ENCODE peak calls at places on chromosomes 12 and 14, in eight cellular contexts. S, J, A, W, T, G, U and X are unnamed samples. For H3K9me3, the result is how much of the 10 kb centered on the place peaks cover.

GRCh38 chr12:11860026-11860425 is 210.6 kb downstream of the ETV6 start:
- DNase-seq in S (no peak), J (no peak), A (no peak), W (no peak), T (no peak), G (no peak), U (no peak), X (no peak)

GRCh38 chr12:47876404-47876960 is 28.3 kb downstream of the VDR start:
- DNase-seq in S (peak), J (no peak), A (no peak), W (no peak), T (no peak), G (no peak), U (no peak), X (no peak)

GRCh38 chr12:107415066-107415465 is 270.5 kb upstream of the PWP1 start:
- DNase-seq in S (no peak), J (no peak), A (no peak), W (no peak), T (no peak), G (no peak), U (no peak), X (no peak)

GRCh38 chr12:120467439-120467838 is 2.1 kb downstream of the SRSF9 start:
- DNase-seq in S (no peak), J (no peak), A (no peak), W (no peak), T (no peak), G (no peak), U (no peak), X (no peak)

GRCh38 chr12:3683670-3684069 is 69.2 kb downstream of the CRACR2A start:
- DNase-seq in S (no peak), J (no peak), A (no peak), W (no peak), T (no peak), G (peak), U (no peak), X (no peak)

GRCh38 chr12:26434299-26434915 is 239.0 kb downstream of the SSPN start:
- DNase-seq in S (no peak), J (peak), A (peak), W (peak), T (no peak), G (peak), U (no peak), X (peak)

GRCh38 chr14:74360163-74360562 is 11.9 kb downstream of the VRTN start:
- DNase-seq in S (no peak), J (no peak), A (no peak), W (no peak), T (no peak), G (no peak), U (no peak), X (no peak)

GRCh38 chr14:102906616-102907302 is 15.7 kb upstream of the AMN start:
- DNase-seq in S (no peak), J (peak), A (no peak), W (no peak), T (no peak), G (no peak), U (no peak), X (no peak)

GRCh38 chr14:72291908-72292688 is 359.9 kb downstream of the RGS6 start:
- DNase-seq in S (no peak), J (peak), A (peak), W (no peak), T (no peak), G (peak), U (no peak), X (peak)

GRCh38 chr12:124098887-124099286 is 125.9 kb downstream of the ZNF664 start:
- DNase-seq in S (no peak), J (no peak), A (no peak), W (no peak), T (no peak), G (no peak), U (no peak), X (no peak)

GRCh38 chr14:68519788-68520187 is 273.1 kb downstream of the ZFP36L1 start:
- DNase-seq in S (no peak), J (no peak), A (no peak), W (no peak), T (no peak), G (no peak), U (no peak), X (no peak)

GRCh38 chr14:99687284-99688209 is 3.4 kb downstream of the CYP46A1 start:
- DNase-seq in S (peak), J (no peak), A (peak), W (no peak), T (no peak), G (peak), U (peak), X (no peak)

GRCh38 chr12:11879306-11879705 is 191.4 kb upstream of the BCL2L14 start:
- DNase-seq in S (no peak), J (no peak), A (no peak), W (no peak), T (no peak), G (no peak), U (no peak), X (no peak)

GRCh38 chr14:94392510-94392935 is 4.1 kb upstream of the SERPINA1 start:
- DNase-seq in S (no peak), J (no peak), A (no peak), W (no peak), T (no peak), G (no peak), U (peak), X (no peak)

GRCh38 chr12:56631790-56632700 is 1.9 kb upstream of the BAZ2A start:
- DNase-seq in S (peak), J (peak), A (no peak), W (peak), T (peak), G (peak), U (peak), X (no peak)

GRCh38 chr14:103341250-103342129 is 7.5 kb downstream of the EIF5 start:
- DNase-seq in S (no peak), J (no peak), A (no peak), W (no peak), T (no peak), G (no peak), U (no peak), X (no peak)

GRCh38 chr12:74899031-74899829 is 310.4 kb downstream of the KCNC2 start:
- DNase-seq in S (no peak), J (no peak), A (no peak), W (no peak), T (no peak), G (no peak), U (no peak), X (no peak)

GRCh38 chr14:76376001-76376404 is at the start of gene ESRRB:
- DNase-seq in S (no peak), J (peak), A (peak), W (no peak), T (no peak), G (no peak), U (no peak), X (no peak)

GRCh38 chr14:75279153-75279738 is 618 bp downstream of the FOS start:
- DNase-seq in S (peak), J (peak), A (no peak), W (peak), T (no peak), G (peak), U (peak), X (no peak)

GRCh38 chr12:121110211-121110940 is 22.3 kb upstream of the P2RX7 start:
- DNase-seq in S (peak), J (peak), A (peak), W (peak), T (peak), G (peak), U (peak), X (peak)

GRCh38 chr12:79373896-79374499 is 316.8 kb downstream of the PAWR start:
- DNase-seq in S (no peak), J (peak), A (no peak), W (no peak), T (no peak), G (peak), U (no peak), X (no peak)

GRCh38 chr12:50661300-50662120 is 102.4 kb upstream of the ATF1 start:
- DNase-seq in S (no peak), J (no peak), A (no peak), W (no peak), T (no peak), G (no peak), U (no peak), X (no peak)

GRCh38 chr12:65728913-65729793 is 95.1 kb upstream of the HMGA2 start:
- DNase-seq in S (no peak), J (no peak), A (peak), W (peak), T (no peak), G (no peak), U (no peak), X (no peak)

GRCh38 chr12:68122236-68122920 is 37.2 kb downstream of the IFNG start:
- DNase-seq in S (no peak), J (no peak), A (no peak), W (no peak), T (no peak), G (no peak), U (no peak), X (no peak)

GRCh38 chr14:61099221-61099835 is 118.3 kb downstream of the SLC38A6 start:
- DNase-seq in S (no peak), J (no peak), A (no peak), W (no peak), T (no peak), G (no peak), U (no peak), X (no peak)

GRCh38 chr12:117053597-117054201 is 45.5 kb downstream of the TESC start:
- DNase-seq in S (no peak), J (no peak), A (no peak), W (no peak), T (no peak), G (no peak), U (no peak), X (no peak)

GRCh38 chr14:36553650-36554260 is 28.7 kb downstream of the NKX2-8 start:
- DNase-seq in S (no peak), J (peak), A (peak), W (no peak), T (no peak), G (peak), U (no peak), X (peak)

GRCh38 chr12:82438356-82438755 is 80.0 kb downstream of the METTL25 start:
- DNase-seq in S (no peak), J (no peak), A (no peak), W (no peak), T (no peak), G (no peak), U (no peak), X (no peak)

GRCh38 chr12:107731376-107731775 is 29.6 kb downstream of the PRDM4 start:
- DNase-seq in S (no peak), J (no peak), A (no peak), W (no peak), T (no peak), G (no peak), U (no peak), X (no peak)

GRCh38 chr12:4809449-4810218 is 89.4 kb downstream of the GALNT8 start:
- DNase-seq in S (no peak), J (peak), A (no peak), W (no peak), T (no peak), G (no peak), U (no peak), X (no peak)

GRCh38 chr12:41604830-41605229 is 416.7 kb downstream of the PDZRN4 start:
- DNase-seq in S (no peak), J (no peak), A (no peak), W (no peak), T (no peak), G (no peak), U (no peak), X (no peak)

GRCh38 chr12:121133838-121134237 is 1.2 kb downstream of the P2RX7 start:
- DNase-seq in S (no peak), J (no peak), A (no peak), W (no peak), T (no peak), G (no peak), U (no peak), X (no peak)

GRCh38 chr12:3251691-3252090 is 174.5 kb downstream of the TSPAN9 start:
- DNase-seq in S (no peak), J (no peak), A (no peak), W (no peak), T (no peak), G (no peak), U (peak), X (no peak)

DNA sequence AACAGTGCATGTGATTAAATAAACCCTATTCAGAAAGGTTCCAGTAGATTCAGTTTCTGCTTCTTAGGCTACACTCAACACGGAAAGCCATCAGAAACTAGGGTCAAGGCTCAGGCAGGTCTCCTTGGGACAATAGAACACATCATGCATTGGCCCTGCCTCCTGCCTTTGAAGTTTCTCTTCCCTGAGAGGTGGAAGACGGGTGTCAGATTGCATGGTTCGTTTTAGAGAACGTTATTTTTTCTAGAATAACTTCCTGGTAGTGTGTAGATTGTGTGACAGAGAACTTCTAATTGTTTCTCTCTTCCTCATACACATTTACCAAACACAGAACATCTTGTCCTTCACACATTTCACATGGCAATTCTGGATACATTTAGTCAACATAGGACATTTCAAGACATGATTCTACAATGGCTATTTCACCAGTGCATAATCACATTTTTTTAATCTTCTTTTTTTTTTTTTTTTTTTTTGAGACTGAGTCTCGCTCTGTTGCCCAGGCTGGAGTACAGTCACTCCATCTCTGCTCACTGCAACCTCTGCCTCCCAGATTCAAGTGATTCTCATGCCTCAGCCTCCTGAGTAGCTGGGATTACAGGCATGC is 106.6 kb upstream of the AMN1 start:
- DNase-seq in S (no peak), J (no peak), A (no peak), W (no peak), T (no peak), G (no peak), U (no peak), X (no peak)
- H3K9me3 ChIP-seq in S (under half), J (under half), A (under half), W (under half), T (under half), G (under half), U (under half), X (under half)

DNA sequence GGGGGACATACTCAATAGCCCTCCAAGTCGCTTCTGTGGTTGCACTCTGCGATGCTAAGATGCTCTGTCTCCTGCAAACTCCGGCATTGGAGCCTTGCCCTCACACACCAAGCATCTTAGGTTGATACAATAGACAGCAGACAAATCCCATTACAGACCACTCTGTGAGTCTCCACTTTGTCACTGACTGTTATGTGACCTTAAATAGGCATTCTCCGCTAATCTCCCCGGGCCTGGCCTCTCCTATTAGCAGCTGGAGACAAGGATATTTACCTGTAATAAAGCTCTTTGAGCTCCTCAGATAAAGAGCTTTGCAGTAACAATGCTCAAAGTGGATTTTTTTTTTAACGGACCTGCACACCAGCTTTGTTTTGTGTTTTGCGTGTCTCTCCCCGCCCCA is 479.7 kb upstream of the TBX3 start:
- DNase-seq in S (no peak), J (no peak), A (no peak), W (no peak), T (no peak), G (no peak), U (no peak), X (no peak)
- TF ChIP-seq POLR2AphosphoS5 in S (no peak), J (no peak), A (no peak), W (no peak), T (no peak), G (no peak), U (no peak), X (no peak)

GRCh38 chr12:69189378-69189978 is 49.9 kb upstream of the CPSF6 start:
- DNase-seq in S (no peak), J (no peak), A (no peak), W (no peak), T (no peak), G (no peak), U (no peak), X (no peak)
- H3K9me3 ChIP-seq in S (under half), J (under half), A (under half), W (under half), T (under half), G (under half), U (under half), X (under half)

GRCh38 chr14:22489957-22490950 is 98.8 kb downstream of the DAD1 start:
- DNase-seq in S (no peak), J (no peak), A (no peak), W (no peak), T (no peak), G (no peak), U (no peak), X (no peak)
- TF ChIP-seq POLR2AphosphoS5 in S (no peak), J (no peak), A (no peak), W (no peak), T (no peak), G (no peak), U (no peak), X (no peak)